ENCODE peak calls at places on chromosomes 11 and 22, in four cellular contexts. V is IMR-90, F is fibroblast of mammary gland, J is testis. Q is an unnamed sample.

GRCh38 chr22:44360306-44360685 is 47.5 kb upstream of the SHISAL1 start:
- DNase-seq in V (no peak), F (no peak), J (no peak), Q (no peak)

GRCh38 chr22:27100789-27101188 is 443.4 kb downstream of the MIAT start:
- DNase-seq in F (no peak), J (no peak), V (peak; percentile 45), Q (peak; percentile 58)

GRCh38 chr11:76148941-76149613 is 57.2 kb downstream of the WNT11 start:
- DNase-seq in F (no peak), V (no peak), J (no peak), Q (no peak)

GRCh38 chr11:34145073-34145472 is 39.6 kb downstream of the NAT10 start:
- DNase-seq in J (no peak), V (no peak), F (no peak), Q (no peak)

GRCh38 chr11:62306227-62306626 is 7.4 kb upstream of the SCGB1D4 start:
- DNase-seq in F (no peak), V (no peak), J (no peak), Q (no peak)

GRCh38 chr11:116930177-116930576 is 92.8 kb upstream of the APOA1 start:
- DNase-seq in J (no peak), V (peak; percentile 40), F (peak; percentile 32), Q (peak; percentile 33)

GRCh38 chr11:123575441-123575840 is 79.0 kb downstream of the SCN3B start:
- DNase-seq in J (no peak), F (no peak), V (no peak), Q (no peak)

GRCh38 chr22:48800886-48801607 is 1026.6 kb downstream of the BRD1 start:
- DNase-seq in V (no peak), J (no peak), F (no peak), Q (no peak)

GRCh38 chr11:66268953-66269906 is 791 bp downstream of the RAB1B start:
- DNase-seq in V (peak; percentile 48), J (no peak), F (peak; percentile 34), Q (peak; percentile 90)

GRCh38 chr11:104573431-104573830 is 324.8 kb downstream of the CASP12 start:
- DNase-seq in V (peak; percentile 77), F (peak; percentile 78), J (no peak), Q (no peak)

GRCh38 chr11:9847636-9848035 is 183.8 kb downstream of the SWAP70 start:
- DNase-seq in V (no peak), F (peak; percentile 75), J (no peak), Q (no peak)

GRCh38 chr22:43136255-43136654 is 6.9 kb downstream of the MCAT start:
- DNase-seq in V (peak; percentile 30), F (peak; percentile 34), J (peak; percentile 39), Q (peak; percentile 62)

GRCh38 chr22:37234736-37235711 is 9.0 kb downstream of the RAC2 start:
- DNase-seq in J (no peak), V (no peak), F (no peak), Q (no peak)

GRCh38 chr22:43042101-43042780 is 27.3 kb upstream of the PACSIN2 start:
- DNase-seq in F (no peak), V (peak; percentile 24), J (no peak), Q (no peak)

GRCh38 chr11:12789574-12789973 is 115.4 kb downstream of the TEAD1 start:
- DNase-seq in V (no peak), F (no peak), J (no peak), Q (no peak)

GRCh38 chr11:47460571-47461235 is 11.8 kb upstream of the RAPSN start:
- DNase-seq in J (no peak), F (no peak), V (peak; percentile 29), Q (no peak)

GRCh38 chr11:17208257-17208999 is 642 bp upstream of the PIK3C2A start:
- DNase-seq in J (peak; percentile 78), V (peak; percentile 59), F (peak; percentile 63), Q (peak; percentile 96)

GRCh38 chr11:94449029-94449428 is 44.6 kb downstream of the MRE11 start:
- DNase-seq in F (no peak), J (no peak), V (no peak), Q (no peak)

GRCh38 chr11:78214331-78215194 is 25.8 kb downstream of the USP35 start:
- DNase-seq in J (no peak), F (no peak), V (no peak), Q (no peak)

GRCh38 chr11:83477772-83478171 is 191.6 kb upstream of the CCDC90B start:
- DNase-seq in J (no peak), V (no peak), F (no peak), Q (no peak)

GRCh38 chr22:19911540-19912235 is 29.9 kb upstream of the COMT start:
- DNase-seq in J (no peak), F (no peak), V (no peak), Q (no peak)

GRCh38 chr11:78419327-78419726 is 1.7 kb upstream of the GAB2 start:
- DNase-seq in V (peak; percentile 99), J (peak; percentile 29), F (peak; percentile 100), Q (peak; percentile 18)

GRCh38 chr22:47150426-47150825 is 388.0 kb downstream of the TBC1D22A start:
- DNase-seq in V (no peak), J (no peak), F (no peak), Q (no peak)

GRCh38 chr11:81987829-81988472 is 745.7 kb downstream of the FAM181B start:
- DNase-seq in J (peak; percentile 90), F (peak; percentile 65), V (no peak), Q (no peak)

GRCh38 chr11:83724704-83725114 is 438.5 kb upstream of the CCDC90B start:
- DNase-seq in J (peak; percentile 31), V (no peak), F (peak; percentile 18), Q (peak; percentile 98)

GRCh38 chr22:24066872-24067271 is 55.8 kb downstream of the CABIN1 start:
- DNase-seq in V (no peak), J (no peak), F (no peak), Q (no peak)

GRCh38 chr11:82268627-82269026 is 465.0 kb downstream of the FAM181B start:
- DNase-seq in J (no peak), V (no peak), F (no peak), Q (no peak)

GRCh38 chr11:116219171-116219635 is 553.6 kb downstream of the BUD13 start:
- DNase-seq in J (no peak), V (no peak), F (no peak), Q (no peak)

GRCh38 chr11:72599325-72600117 is 74.7 kb downstream of the PDE2A start:
- DNase-seq in V (no peak), F (no peak), J (no peak), Q (peak; percentile 61)

GRCh38 chr11:47161890-47162289 is 14.8 kb downstream of the ARFGAP2 start:
- DNase-seq in V (peak; percentile 45), F (peak; percentile 25), J (no peak), Q (no peak)

GRCh38 chr11:86192858-86193257 is 51.7 kb upstream of the EED start:
- DNase-seq in V (no peak), J (no peak), F (no peak), Q (no peak)
- H3K4me3 ChIP-seq in V (no peak overlapping the region), J (no peak overlapping the region), F (no peak overlapping the region), Q (no peak overlapping the region)

GRCh38 chr11:35418847-35419712 is at the start of gene SLC1A2:
- DNase-seq in F (peak; percentile 25), J (no peak), V (peak; percentile 19), Q (peak; percentile 71)
- H3K4me3 ChIP-seq in F (peak within 1 kb of the TSS; percentile 43), J (peak within 1 kb of the TSS; percentile 50), V (peak within 1 kb of the TSS; percentile 48), Q (peak within 1 kb of the TSS; percentile 55)

GRCh38 chr11:102552447-102553200 is 22.1 kb upstream of the MMP7 start:
- DNase-seq in F (no peak), V (peak; percentile 65), J (no peak), Q (peak; percentile 45)
- H3K4me3 ChIP-seq in F (no peak overlapping the region), V (no peak overlapping the region), J (no peak overlapping the region), Q (no peak overlapping the region)

GRCh38 chr11:2944530-2944929 is 15.3 kb upstream of the PHLDA2 start:
- DNase-seq in J (no peak), V (no peak), F (no peak), Q (no peak)

GRCh38 chr11:2943711-2944118 is 14.5 kb upstream of the PHLDA2 start:
- DNase-seq in J (no peak), V (no peak), F (peak; percentile 20), Q (no peak)

GRCh38 chr11:2945757-2946287 is 16.6 kb upstream of the PHLDA2 start:
- DNase-seq in V (no peak), F (no peak), J (no peak), Q (no peak)

GRCh38 chr11:2942872-2943710 is 13.9 kb upstream of the PHLDA2 start:
- DNase-seq in J (no peak), F (no peak), V (no peak), Q (no peak)

DNA sequence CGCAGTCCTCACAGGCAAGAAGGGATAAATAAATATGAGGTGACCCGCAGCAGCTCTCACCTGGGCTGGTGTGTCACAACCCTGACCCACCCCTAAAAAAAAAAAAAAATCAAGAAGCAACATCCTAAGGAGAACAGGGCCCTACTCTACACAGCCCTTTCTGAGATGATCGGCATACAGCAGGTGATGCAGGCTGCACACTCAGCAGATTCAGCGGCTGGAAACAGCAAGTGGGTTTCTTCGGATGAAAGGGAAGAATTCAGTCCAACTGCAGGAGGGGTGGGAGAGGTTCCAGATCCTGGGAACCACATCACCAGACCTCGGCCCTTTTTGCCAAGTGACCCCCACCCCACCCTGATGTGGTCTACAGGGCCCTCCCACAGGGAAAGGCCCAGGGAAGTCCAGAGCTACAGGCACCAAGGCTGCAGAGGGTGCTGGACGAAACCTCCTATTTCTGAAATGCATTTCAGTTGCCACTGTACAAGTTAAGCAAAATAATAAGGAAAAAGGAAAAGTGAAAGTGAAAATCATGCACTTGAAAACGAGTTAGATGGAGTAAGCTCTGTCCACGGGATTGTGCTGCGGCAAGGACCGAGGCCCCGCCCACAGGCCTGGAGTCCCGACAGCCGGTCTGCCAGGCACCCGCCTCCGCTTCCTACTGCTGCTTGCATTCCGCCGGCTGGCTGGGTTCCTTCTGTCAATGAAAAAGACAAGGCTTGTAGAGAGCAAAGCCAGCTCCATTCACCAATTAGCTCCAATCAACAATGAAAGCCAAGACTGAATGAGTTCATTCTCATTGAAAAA is 15.9 kb upstream of the PHLDA2 start:
- DNase-seq in V (peak; percentile 90), J (peak; percentile 94), F (peak; percentile 86), Q (peak; percentile 81)
- H3K4me3 ChIP-seq in V (peak overlapping the region; percentile 8), J (no peak overlapping the region), F (no peak overlapping the region), Q (no peak overlapping the region)

GRCh38 chr22:49828599-49828965 is 909 bp upstream of the BRD1 start:
- DNase-seq in V (no peak), J (no peak), F (no peak), Q (no peak)

GRCh38 chr22:49827853-49828598 is at the start of gene BRD1:
- DNase-seq in F (peak; percentile 50), V (peak; percentile 61), J (peak; percentile 62), Q (peak; percentile 61)

GRCh38 chr22:49826603-49827306 is 918 bp downstream of the BRD1 start:
- DNase-seq in J (peak; percentile 72), F (peak; percentile 28), V (peak; percentile 32), Q (peak; percentile 25)

GRCh38 chr22:49827307-49827852 is 293 bp downstream of the BRD1 start:
- DNase-seq in V (no peak), F (no peak), J (no peak), Q (no peak)

DNA sequence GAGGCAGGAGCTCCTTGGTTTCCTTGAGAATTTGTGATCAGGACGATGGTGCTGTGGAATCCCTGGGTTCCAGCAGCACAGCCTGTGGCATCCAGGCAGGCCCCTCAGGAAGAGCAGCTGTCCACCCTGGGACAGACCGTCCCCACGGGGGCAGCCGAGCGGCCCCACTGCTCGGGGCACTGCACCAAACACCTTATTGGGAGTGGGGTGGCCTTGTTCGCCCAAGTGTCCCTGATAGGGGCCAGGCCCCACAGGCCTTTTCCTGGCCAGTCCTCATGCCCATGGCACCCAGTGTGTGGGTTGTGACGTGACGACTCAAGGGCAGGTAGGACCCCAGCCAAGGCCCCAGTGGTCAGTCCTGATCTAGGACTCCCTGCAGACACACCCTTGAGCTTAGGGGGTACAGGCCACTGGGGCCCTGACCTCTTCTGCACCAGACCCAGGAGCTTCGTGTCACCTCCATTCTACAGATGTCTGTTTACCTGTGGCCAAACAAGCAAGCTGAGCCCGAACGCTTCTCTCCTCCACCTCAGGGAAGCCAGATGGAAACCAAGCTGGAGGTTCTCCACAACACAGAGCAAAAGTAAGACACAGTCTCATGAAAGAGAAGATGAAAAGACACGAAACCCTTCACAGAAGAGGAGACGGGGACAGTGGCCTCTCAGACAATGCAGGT is 1.5 kb upstream of the BRD1 start:
- DNase-seq in J (no peak), F (no peak), V (no peak), Q (no peak)
- H3K4me3 ChIP-seq in J (no peak overlapping the region), F (no peak overlapping the region), V (no peak overlapping the region), Q (no peak overlapping the region)